ENCODE peak calls at places on chromosomes 4 and X, in nine cellular contexts. J is foreskin fibroblast, E is MCF 10A, M is fibroblast of lung, I is kidney, Q is H9, A is colonic mucosa, H is ovary, G is mammary epithelial cell. S is an unnamed sample.

GRCh38 chr4:57465321-57466056 is 355.3 kb upstream of the IGFBP7 start:
- DNase-seq in J (no peak), E (no peak), M (no peak), I (no peak), Q (no peak), A (no peak), H (no peak), G (no peak), S (no peak)

GRCh38 chrX:49610718-49611310 is 12.0 kb downstream of the GAGE1 start:
- DNase-seq in J (no peak), E (no peak), M (no peak), I (no peak), Q (no peak), A (no peak), H (no peak), G (no peak), S (no peak)

GRCh38 chr4:5784960-5785611 is 74.1 kb downstream of the EVC start:
- DNase-seq in J (peak), E (no peak), M (no peak), I (peak), Q (peak), A (no peak), H (no peak), G (no peak), S (no peak)

GRCh38 chr4:148026022-148026421 is 294.1 kb downstream of the ARHGAP10 start:
- DNase-seq in J (peak), E (no peak), M (peak), I (no peak), Q (no peak), A (no peak), H (no peak), G (peak), S (no peak)

GRCh38 chr4:30839583-30840520 is 119.7 kb downstream of the PCDH7 start:
- DNase-seq in J (no peak), E (peak), M (peak), I (no peak), Q (no peak), A (no peak), H (no peak), G (peak), S (no peak)

GRCh38 chr4:147707892-147708672 is 23.8 kb upstream of the ARHGAP10 start:
- DNase-seq in J (peak), E (peak), M (peak), I (no peak), Q (no peak), A (peak), H (peak), G (peak), S (no peak)

GRCh38 chr4:55547461-55547770 is 707 bp upstream of the CLOCK start:
- DNase-seq in J (no peak), E (no peak), M (peak), I (no peak), Q (no peak), A (no peak), H (no peak), G (no peak), S (no peak)

GRCh38 chr4:145299380-145300076 is 119.1 kb upstream of the OTUD4 start:
- DNase-seq in J (peak), E (peak), M (peak), I (no peak), Q (no peak), A (no peak), H (no peak), G (peak), S (peak)

GRCh38 chrX:119826399-119826959 is 26.3 kb downstream of the UPF3B start:
- DNase-seq in J (peak), E (peak), M (peak), I (no peak), Q (no peak), A (no peak), H (no peak), G (peak), S (no peak)

GRCh38 chrX:41118156-41118555 is 32.9 kb downstream of the USP9X start:
- DNase-seq in J (no peak), E (no peak), M (no peak), I (no peak), Q (no peak), A (no peak), H (no peak), G (no peak), S (no peak)

GRCh38 chrX:45758319-45758718 is 557.6 kb upstream of the DIPK2B start:
- DNase-seq in J (peak), E (peak), M (peak), I (no peak), Q (no peak), A (no peak), H (no peak), G (peak), S (no peak)

GRCh38 chr4:65495439-65495838 is 174.8 kb downstream of the EPHA5 start:
- DNase-seq in J (no peak), E (no peak), M (no peak), I (no peak), Q (no peak), A (no peak), H (no peak), G (no peak), S (no peak)

GRCh38 chr4:25112349-25113008 is 47.8 kb downstream of the SEPSECS start:
- DNase-seq in J (no peak), E (no peak), M (no peak), I (no peak), Q (no peak), A (no peak), H (no peak), G (no peak), S (no peak)

GRCh38 chrX:121581885-121582284 is 534.5 kb downstream of the GLUD2 start:
- DNase-seq in J (no peak), E (peak), M (no peak), I (no peak), Q (no peak), A (no peak), H (no peak), G (peak), S (no peak)

DNA sequence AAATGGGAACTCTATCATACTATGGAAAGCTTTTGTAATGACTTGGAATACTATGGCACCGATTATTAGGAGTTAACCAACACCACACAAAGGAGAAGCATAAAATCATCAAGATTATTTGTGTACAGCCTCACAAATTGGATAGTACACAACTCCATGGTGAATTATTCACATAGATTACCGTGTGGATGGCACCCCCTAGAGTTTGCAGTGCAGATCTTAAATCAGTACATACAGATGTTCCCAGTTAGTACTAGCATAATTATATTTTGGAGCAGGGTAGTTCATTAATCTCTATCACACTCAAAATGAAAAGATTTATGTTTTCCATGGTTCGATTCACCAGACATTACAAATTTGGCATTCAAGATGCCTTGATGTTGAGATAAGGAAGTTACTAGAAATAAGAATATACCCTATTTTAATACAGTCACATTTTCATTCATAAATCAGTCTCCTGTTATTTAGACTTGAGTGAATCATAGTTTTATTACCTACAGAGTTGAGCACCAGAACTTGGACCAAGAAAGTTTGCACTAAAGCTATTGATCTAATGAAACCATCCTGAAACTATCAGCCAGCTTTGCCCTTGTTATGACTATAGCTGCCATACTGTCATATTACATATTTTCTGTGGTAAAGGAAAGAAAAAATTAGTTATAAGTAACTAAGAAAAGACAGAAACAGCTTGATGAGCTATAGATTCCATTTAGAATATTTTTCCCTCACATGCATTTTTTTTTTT is 531.8 kb downstream of the GLUD2 start:
- DNase-seq in J (no peak), E (peak), M (peak), I (no peak), Q (no peak), A (peak), H (no peak), G (peak), S (peak)
- TF ChIP-seq CTCF in J (peak), E (peak), M (no peak), I (peak), Q (peak), A (peak), H (no peak), G (peak), S (no peak)

GRCh38 chr4:189113389-189113888 is 827.2 kb upstream of the FRG1 start:
- DNase-seq in J (no peak), E (no peak), M (no peak), I (peak), Q (no peak), A (no peak), H (no peak), G (no peak), S (no peak)

GRCh38 chr4:189121336-189121735 is 819.3 kb upstream of the FRG1 start:
- DNase-seq in J (no peak), E (peak), M (no peak), I (no peak), Q (no peak), A (no peak), H (no peak), G (no peak), S (no peak)

DNA sequence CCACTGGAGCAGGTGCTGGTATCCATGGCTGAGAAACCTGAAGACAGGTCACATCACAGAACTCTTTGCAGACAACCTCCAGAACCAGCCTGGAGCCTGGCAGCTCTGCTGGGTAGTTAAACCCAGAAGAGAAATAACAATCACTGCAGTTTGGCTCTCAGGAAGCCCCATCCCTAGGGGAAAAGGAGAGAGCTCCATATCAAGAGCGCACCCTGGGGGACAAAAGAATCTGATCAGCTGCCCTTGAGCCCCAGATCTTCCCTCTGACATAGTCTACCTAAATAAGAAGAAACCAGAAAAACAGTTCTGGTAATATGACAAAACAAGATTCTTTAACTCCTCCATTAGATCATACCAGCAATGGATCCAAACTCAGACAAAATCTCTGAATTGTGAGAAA is 823.2 kb upstream of the FRG1 start:
- DNase-seq in J (no peak), E (no peak), M (no peak), I (no peak), Q (peak), A (no peak), H (no peak), G (no peak), S (no peak)
- TF ChIP-seq CTCF in J (peak), E (no peak), M (no peak), I (no peak), Q (peak), A (no peak), H (no peak), G (no peak), S (no peak)

DNA sequence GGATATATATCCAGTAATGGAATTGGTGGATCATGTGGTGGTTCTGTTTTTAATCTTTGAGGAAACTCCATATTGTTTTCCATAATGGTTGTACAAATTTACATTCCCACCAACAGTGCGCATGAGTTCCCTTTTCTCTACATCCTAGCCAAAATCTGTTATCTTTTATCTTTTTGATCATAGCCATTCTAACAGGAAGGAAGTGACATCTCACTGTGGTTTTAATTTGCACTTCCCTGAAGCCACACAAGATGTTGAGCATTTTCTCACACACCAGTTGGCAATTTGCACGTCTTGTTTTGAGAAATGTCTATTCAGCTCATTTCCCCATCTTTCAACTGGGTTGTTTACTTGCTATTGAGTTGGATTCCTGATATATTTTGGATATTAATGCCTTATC is 194.9 kb downstream of the CBLL2 start:
- DNase-seq in J (no peak), E (no peak), M (no peak), I (no peak), Q (no peak), A (no peak), H (no peak), G (no peak), S (no peak)
- TF ChIP-seq CTCF in J (no peak), E (no peak), M (no peak), I (no peak), Q (no peak), A (no peak), H (no peak), G (no peak), S (no peak)

GRCh38 chr4:168867128-168867527 is 142.9 kb downstream of the CBR4 start:
- DNase-seq in J (no peak), E (no peak), M (no peak), I (no peak), Q (no peak), A (no peak), H (no peak), G (no peak), S (no peak)

GRCh38 chr4:168865854-168866253 is 144.2 kb downstream of the CBR4 start:
- DNase-seq in J (no peak), E (no peak), M (no peak), I (no peak), Q (no peak), A (no peak), H (no peak), G (no peak), S (no peak)

GRCh38 chr4:168866635-168867034 is 143.4 kb downstream of the CBR4 start:
- DNase-seq in J (no peak), E (no peak), M (no peak), I (no peak), Q (no peak), A (no peak), H (no peak), G (no peak), S (no peak)

GRCh38 chr4:168863719-168864632 is 146.1 kb downstream of the CBR4 start:
- DNase-seq in J (no peak), E (no peak), M (peak), I (no peak), Q (no peak), A (no peak), H (no peak), G (no peak), S (no peak)

GRCh38 chr4:168864831-168865541 is 145.1 kb downstream of the CBR4 start:
- DNase-seq in J (peak), E (no peak), M (peak), I (peak), Q (peak), A (no peak), H (no peak), G (peak), S (no peak)
- TF ChIP-seq CTCF in J (peak), E (no peak), M (peak), I (peak), Q (peak), A (no peak), H (no peak), G (no peak), S (peak)

S was measured in HFF-Myc.